ENCODE peak calls at places on chromosomes 4 and X, in four cellular contexts. P is NCI-H1092 treated with DMSO at 0.1 percent for 48 hours; A is germinal center; K is stimulated activated CD4-positive, alpha-beta T cell treated with anti-CD3 and anti-CD28 coated beads, Interleukin-2, amount 100 ng/mL, for 48 hours. H is an unnamed sample.
A peak's percentile ranks its signal among the peaks of the same experiment; 100 is the strongest.

GRCh38 chr4:107392951-107393350 is 327.1 kb downstream of the PAPSS1 start:
- DNase-seq in A (no peak), K (no peak), P (no peak), H (no peak)

GRCh38 chr4:129213692-129214091 is 117.7 kb downstream of the C4orf33 start:
- DNase-seq in A (no peak), P (no peak), K (no peak), H (no peak)

GRCh38 chr4:71518283-71518989 is 179.6 kb downstream of the SLC4A4 start:
- DNase-seq in P (no peak), K (no peak), A (no peak), H (no peak)

GRCh38 chr4:88860594-88860993 is 163.0 kb upstream of the NAP1L5 start:
- DNase-seq in A (no peak), K (no peak), P (no peak), H (no peak)

GRCh38 chr4:87275311-87275710 is 47.4 kb downstream of the HSD17B13 start:
- DNase-seq in A (no peak), P (no peak), K (no peak), H (no peak)

GRCh38 chr4:136461533-136461932 is 1070.8 kb downstream of the PCDH18 start:
- DNase-seq in A (no peak), K (no peak), P (no peak), H (no peak)

GRCh38 chrX:19798423-19798822 is 89.0 kb downstream of the SH3KBP1 start:
- DNase-seq in A (no peak), K (no peak), P (no peak), H (no peak)

GRCh38 chr4:110787781-110788180 is 164.9 kb upstream of the PITX2 start:
- DNase-seq in P (no peak), K (no peak), A (no peak), H (no peak)

GRCh38 chrX:103782640-103783039 is 6.0 kb downstream of the PLP1 start:
- DNase-seq in K (no peak), A (no peak), P (no peak), H (peak; percentile 69)

GRCh38 chr4:57373971-57374370 is 263.8 kb upstream of the IGFBP7 start:
- DNase-seq in P (no peak), K (no peak), A (no peak), H (no peak)

GRCh38 chr4:89000844-89001360 is 56.1 kb downstream of the FAM13A start:
- DNase-seq in P (peak; percentile 97), K (no peak), A (no peak), H (peak; percentile 58)

GRCh38 chr4:45621926-45622325 is 501.9 kb downstream of the GABRG1 start:
- DNase-seq in A (no peak), K (no peak), P (no peak), H (peak; percentile 11)

GRCh38 chrX:18898517-18898916 is 85.4 kb downstream of the PHKA2 start:
- DNase-seq in A (no peak), P (no peak), K (no peak), H (no peak)

GRCh38 chrX:113962338-113962737 is 621.5 kb upstream of the HTR2C start:
- DNase-seq in A (peak; percentile 1), P (no peak), K (no peak), H (no peak)

H was measured in COLO829.